ENCODE peak calls at places on chromosomes 3 and 15, in nine cellular contexts. One of them, this sample, is unnamed.

GRCh38 chr3:126180477-126181397 is at the start of gene ALDH1L1:
- DNase-seq in fibroblast of the conjunctiva: peak; percentile 22
- DNase-seq in psoas muscle: peak; percentile 96
- DNase-seq in endodermal cell: peak; percentile 92
- DNase-seq in CD8-positive, alpha-beta T cell: no peak
- DNase-seq in SK-N-DZ: peak; percentile 23
- DNase-seq in anterior cingulate cortex: peak; percentile 81
- DNase-seq in NCI-H345: peak; percentile 22
- DNase-seq in stimulated activated naive B cell treated with anti-CD40 and anti-IgM and Interleukin-4, amounts not matched to agents 10 μg/mL and 1 μg/mL and 100 μg/mL, for 72 hours: no peak
- DNase-seq in this sample: peak; percentile 50

GRCh38 chr3:37741644-37742043 is 120.0 kb upstream of the CTDSPL start:
- DNase-seq in psoas muscle: peak; percentile 59
- DNase-seq in endodermal cell: no peak
- DNase-seq in NCI-H345: peak; percentile 29
- DNase-seq in anterior cingulate cortex: no peak
- DNase-seq in SK-N-DZ: peak; percentile 7
- DNase-seq in CD8-positive, alpha-beta T cell: no peak
- DNase-seq in stimulated activated naive B cell treated with anti-CD40 and anti-IgM and Interleukin-4, amounts not matched to agents 10 μg/mL and 1 μg/mL and 100 μg/mL, for 72 hours: no peak
- DNase-seq in fibroblast of the conjunctiva: no peak
- DNase-seq in this sample: no peak

GRCh38 chr3:71972031-71972430 is 187.1 kb upstream of the PROK2 start:
- DNase-seq in CD8-positive, alpha-beta T cell: no peak
- DNase-seq in fibroblast of the conjunctiva: no peak
- DNase-seq in SK-N-DZ: no peak
- DNase-seq in anterior cingulate cortex: no peak
- DNase-seq in endodermal cell: no peak
- DNase-seq in NCI-H345: peak; percentile 26
- DNase-seq in psoas muscle: no peak
- DNase-seq in stimulated activated naive B cell treated with anti-CD40 and anti-IgM and Interleukin-4, amounts not matched to agents 10 μg/mL and 1 μg/mL and 100 μg/mL, for 72 hours: no peak
- DNase-seq in this sample: no peak

GRCh38 chr3:158768881-158769518 is 32.9 kb upstream of the MFSD1 start:
- DNase-seq in CD8-positive, alpha-beta T cell: no peak
- DNase-seq in endodermal cell: no peak
- DNase-seq in SK-N-DZ: no peak
- DNase-seq in NCI-H345: no peak
- DNase-seq in stimulated activated naive B cell treated with anti-CD40 and anti-IgM and Interleukin-4, amounts not matched to agents 10 μg/mL and 1 μg/mL and 100 μg/mL, for 72 hours: no peak
- DNase-seq in anterior cingulate cortex: no peak
- DNase-seq in fibroblast of the conjunctiva: peak; percentile 76
- DNase-seq in psoas muscle: no peak
- DNase-seq in this sample: no peak

GRCh38 chr15:76582550-76582949 is 246.0 kb downstream of the ISL2 start:
- DNase-seq in endodermal cell: no peak
- DNase-seq in NCI-H345: no peak
- DNase-seq in stimulated activated naive B cell treated with anti-CD40 and anti-IgM and Interleukin-4, amounts not matched to agents 10 μg/mL and 1 μg/mL and 100 μg/mL, for 72 hours: no peak
- DNase-seq in fibroblast of the conjunctiva: no peak
- DNase-seq in anterior cingulate cortex: no peak
- DNase-seq in SK-N-DZ: no peak
- DNase-seq in psoas muscle: no peak
- DNase-seq in CD8-positive, alpha-beta T cell: no peak
- DNase-seq in this sample: no peak

GRCh38 chr3:188861847-188862740 is 309.7 kb upstream of the TPRG1 start:
- DNase-seq in psoas muscle: no peak
- DNase-seq in stimulated activated naive B cell treated with anti-CD40 and anti-IgM and Interleukin-4, amounts not matched to agents 10 μg/mL and 1 μg/mL and 100 μg/mL, for 72 hours: no peak
- DNase-seq in NCI-H345: no peak
- DNase-seq in anterior cingulate cortex: no peak
- DNase-seq in CD8-positive, alpha-beta T cell: no peak
- DNase-seq in fibroblast of the conjunctiva: no peak
- DNase-seq in endodermal cell: no peak
- DNase-seq in SK-N-DZ: no peak
- DNase-seq in this sample: no peak

GRCh38 chr15:100248236-100248635 is 93.5 kb downstream of the ADAMTS17 start:
- DNase-seq in endodermal cell: peak; percentile 11
- DNase-seq in fibroblast of the conjunctiva: no peak
- DNase-seq in anterior cingulate cortex: no peak
- DNase-seq in stimulated activated naive B cell treated with anti-CD40 and anti-IgM and Interleukin-4, amounts not matched to agents 10 μg/mL and 1 μg/mL and 100 μg/mL, for 72 hours: no peak
- DNase-seq in SK-N-DZ: no peak
- DNase-seq in NCI-H345: no peak
- DNase-seq in CD8-positive, alpha-beta T cell: no peak
- DNase-seq in psoas muscle: no peak
- DNase-seq in this sample: no peak

GRCh38 chr3:182327196-182327681 is 466.1 kb upstream of the ATP11B start:
- DNase-seq in endodermal cell: peak; percentile 51
- DNase-seq in CD8-positive, alpha-beta T cell: no peak
- DNase-seq in NCI-H345: no peak
- DNase-seq in fibroblast of the conjunctiva: no peak
- DNase-seq in SK-N-DZ: no peak
- DNase-seq in psoas muscle: no peak
- DNase-seq in stimulated activated naive B cell treated with anti-CD40 and anti-IgM and Interleukin-4, amounts not matched to agents 10 μg/mL and 1 μg/mL and 100 μg/mL, for 72 hours: no peak
- DNase-seq in anterior cingulate cortex: no peak
- DNase-seq in this sample: no peak

GRCh38 chr15:71790081-71790480 is 20.3 kb upstream of the NR2E3 start:
- DNase-seq in endodermal cell: peak; percentile 44
- DNase-seq in SK-N-DZ: no peak
- DNase-seq in anterior cingulate cortex: no peak
- DNase-seq in CD8-positive, alpha-beta T cell: no peak
- DNase-seq in psoas muscle: no peak
- DNase-seq in stimulated activated naive B cell treated with anti-CD40 and anti-IgM and Interleukin-4, amounts not matched to agents 10 μg/mL and 1 μg/mL and 100 μg/mL, for 72 hours: no peak
- DNase-seq in NCI-H345: no peak
- DNase-seq in fibroblast of the conjunctiva: no peak
- DNase-seq in this sample: no peak

GRCh38 chr15:68047826-68048225 is 6.3 kb upstream of the PIAS1 start:
- DNase-seq in NCI-H345: no peak
- DNase-seq in stimulated activated naive B cell treated with anti-CD40 and anti-IgM and Interleukin-4, amounts not matched to agents 10 μg/mL and 1 μg/mL and 100 μg/mL, for 72 hours: no peak
- DNase-seq in SK-N-DZ: no peak
- DNase-seq in CD8-positive, alpha-beta T cell: no peak
- DNase-seq in anterior cingulate cortex: no peak
- DNase-seq in psoas muscle: no peak
- DNase-seq in endodermal cell: no peak
- DNase-seq in fibroblast of the conjunctiva: no peak
- DNase-seq in this sample: no peak

GRCh38 chr15:62392411-62392810 is 227.3 kb upstream of the C2CD4B start:
- DNase-seq in stimulated activated naive B cell treated with anti-CD40 and anti-IgM and Interleukin-4, amounts not matched to agents 10 μg/mL and 1 μg/mL and 100 μg/mL, for 72 hours: no peak
- DNase-seq in CD8-positive, alpha-beta T cell: no peak
- DNase-seq in endodermal cell: peak; percentile 74
- DNase-seq in fibroblast of the conjunctiva: no peak
- DNase-seq in NCI-H345: no peak
- DNase-seq in anterior cingulate cortex: no peak
- DNase-seq in SK-N-DZ: no peak
- DNase-seq in psoas muscle: peak; percentile 68
- DNase-seq in this sample: no peak

GRCh38 chr3:159028706-159029105 is 226.9 kb downstream of the MFSD1 start:
- DNase-seq in fibroblast of the conjunctiva: no peak
- DNase-seq in anterior cingulate cortex: no peak
- DNase-seq in NCI-H345: no peak
- DNase-seq in CD8-positive, alpha-beta T cell: no peak
- DNase-seq in endodermal cell: no peak
- DNase-seq in psoas muscle: no peak
- DNase-seq in SK-N-DZ: no peak
- DNase-seq in stimulated activated naive B cell treated with anti-CD40 and anti-IgM and Interleukin-4, amounts not matched to agents 10 μg/mL and 1 μg/mL and 100 μg/mL, for 72 hours: no peak
- DNase-seq in this sample: no peak

GRCh38 chr3:196641278-196642058 is 2.0 kb downstream of the NRROS start:
- DNase-seq in stimulated activated naive B cell treated with anti-CD40 and anti-IgM and Interleukin-4, amounts not matched to agents 10 μg/mL and 1 μg/mL and 100 μg/mL, for 72 hours: peak; percentile 53
- DNase-seq in NCI-H345: no peak
- DNase-seq in fibroblast of the conjunctiva: no peak
- DNase-seq in SK-N-DZ: no peak
- DNase-seq in CD8-positive, alpha-beta T cell: no peak
- DNase-seq in psoas muscle: no peak
- DNase-seq in anterior cingulate cortex: no peak
- DNase-seq in endodermal cell: no peak
- DNase-seq in this sample: no peak

GRCh38 chr3:152257246-152258074 is 11.3 kb upstream of the MBNL1 start:
- DNase-seq in fibroblast of the conjunctiva: no peak
- DNase-seq in endodermal cell: no peak
- DNase-seq in NCI-H345: no peak
- DNase-seq in anterior cingulate cortex: no peak
- DNase-seq in psoas muscle: no peak
- DNase-seq in SK-N-DZ: no peak
- DNase-seq in stimulated activated naive B cell treated with anti-CD40 and anti-IgM and Interleukin-4, amounts not matched to agents 10 μg/mL and 1 μg/mL and 100 μg/mL, for 72 hours: no peak
- DNase-seq in CD8-positive, alpha-beta T cell: no peak
- DNase-seq in this sample: no peak

GRCh38 chr3:152682477-152682876 is 152.5 kb upstream of the P2RY1 start:
- DNase-seq in anterior cingulate cortex: no peak
- DNase-seq in SK-N-DZ: no peak
- DNase-seq in fibroblast of the conjunctiva: no peak
- DNase-seq in endodermal cell: no peak
- DNase-seq in psoas muscle: no peak
- DNase-seq in NCI-H345: no peak
- DNase-seq in CD8-positive, alpha-beta T cell: no peak
- DNase-seq in stimulated activated naive B cell treated with anti-CD40 and anti-IgM and Interleukin-4, amounts not matched to agents 10 μg/mL and 1 μg/mL and 100 μg/mL, for 72 hours: no peak
- DNase-seq in this sample: no peak

GRCh38 chr3:172221550-172221949 is 182.2 kb downstream of the FNDC3B start:
- DNase-seq in CD8-positive, alpha-beta T cell: no peak
- DNase-seq in endodermal cell: no peak
- DNase-seq in psoas muscle: no peak
- DNase-seq in SK-N-DZ: no peak
- DNase-seq in anterior cingulate cortex: no peak
- DNase-seq in NCI-H345: no peak
- DNase-seq in stimulated activated naive B cell treated with anti-CD40 and anti-IgM and Interleukin-4, amounts not matched to agents 10 μg/mL and 1 μg/mL and 100 μg/mL, for 72 hours: no peak
- DNase-seq in fibroblast of the conjunctiva: no peak
- DNase-seq in this sample: no peak

GRCh38 chr3:10457560-10457959 is 47.8 kb downstream of the ATP2B2 start:
- DNase-seq in stimulated activated naive B cell treated with anti-CD40 and anti-IgM and Interleukin-4, amounts not matched to agents 10 μg/mL and 1 μg/mL and 100 μg/mL, for 72 hours: no peak
- DNase-seq in psoas muscle: no peak
- DNase-seq in SK-N-DZ: no peak
- DNase-seq in fibroblast of the conjunctiva: no peak
- DNase-seq in endodermal cell: no peak
- DNase-seq in CD8-positive, alpha-beta T cell: no peak
- DNase-seq in anterior cingulate cortex: no peak
- DNase-seq in NCI-H345: no peak
- DNase-seq in this sample: no peak

GRCh38 chr3:7568526-7569184 is 707.7 kb downstream of the GRM7 start:
- DNase-seq in SK-N-DZ: no peak
- DNase-seq in NCI-H345: no peak
- DNase-seq in endodermal cell: no peak
- DNase-seq in stimulated activated naive B cell treated with anti-CD40 and anti-IgM and Interleukin-4, amounts not matched to agents 10 μg/mL and 1 μg/mL and 100 μg/mL, for 72 hours: no peak
- DNase-seq in CD8-positive, alpha-beta T cell: no peak
- DNase-seq in psoas muscle: no peak
- DNase-seq in anterior cingulate cortex: no peak
- DNase-seq in fibroblast of the conjunctiva: no peak
- DNase-seq in this sample: no peak

GRCh38 chr3:12394516-12395271 is 89.6 kb upstream of the TSEN2 start:
- DNase-seq in psoas muscle: no peak
- DNase-seq in anterior cingulate cortex: no peak
- DNase-seq in stimulated activated naive B cell treated with anti-CD40 and anti-IgM and Interleukin-4, amounts not matched to agents 10 μg/mL and 1 μg/mL and 100 μg/mL, for 72 hours: no peak
- DNase-seq in fibroblast of the conjunctiva: no peak
- DNase-seq in CD8-positive, alpha-beta T cell: no peak
- DNase-seq in endodermal cell: no peak
- DNase-seq in NCI-H345: no peak
- DNase-seq in SK-N-DZ: no peak
- DNase-seq in this sample: no peak

GRCh38 chr3:16467368-16467767 is 46.1 kb downstream of the RFTN1 start:
- DNase-seq in endodermal cell: no peak
- DNase-seq in anterior cingulate cortex: no peak
- DNase-seq in SK-N-DZ: no peak
- DNase-seq in fibroblast of the conjunctiva: no peak
- DNase-seq in NCI-H345: no peak
- DNase-seq in CD8-positive, alpha-beta T cell: no peak
- DNase-seq in psoas muscle: no peak
- DNase-seq in stimulated activated naive B cell treated with anti-CD40 and anti-IgM and Interleukin-4, amounts not matched to agents 10 μg/mL and 1 μg/mL and 100 μg/mL, for 72 hours: peak; percentile 70
- DNase-seq in this sample: no peak

GRCh38 chr3:71511037-71511436 is 72.5 kb downstream of the FOXP1 start:
- DNase-seq in stimulated activated naive B cell treated with anti-CD40 and anti-IgM and Interleukin-4, amounts not matched to agents 10 μg/mL and 1 μg/mL and 100 μg/mL, for 72 hours: no peak
- DNase-seq in endodermal cell: peak; percentile 71
- DNase-seq in NCI-H345: no peak
- DNase-seq in psoas muscle: no peak
- DNase-seq in fibroblast of the conjunctiva: peak; percentile 21
- DNase-seq in anterior cingulate cortex: no peak
- DNase-seq in CD8-positive, alpha-beta T cell: no peak
- DNase-seq in SK-N-DZ: no peak
- DNase-seq in this sample: no peak

GRCh38 chr3:158961911-158962310 is 160.1 kb downstream of the MFSD1 start:
- DNase-seq in fibroblast of the conjunctiva: no peak
- DNase-seq in endodermal cell: no peak
- DNase-seq in stimulated activated naive B cell treated with anti-CD40 and anti-IgM and Interleukin-4, amounts not matched to agents 10 μg/mL and 1 μg/mL and 100 μg/mL, for 72 hours: no peak
- DNase-seq in CD8-positive, alpha-beta T cell: no peak
- DNase-seq in psoas muscle: no peak
- DNase-seq in SK-N-DZ: no peak
- DNase-seq in anterior cingulate cortex: no peak
- DNase-seq in NCI-H345: peak; percentile 16
- DNase-seq in this sample: no peak

GRCh38 chr3:56919137-56919796 is 117.5 kb upstream of the ARHGEF3 start:
- DNase-seq in SK-N-DZ: no peak
- DNase-seq in stimulated activated naive B cell treated with anti-CD40 and anti-IgM and Interleukin-4, amounts not matched to agents 10 μg/mL and 1 μg/mL and 100 μg/mL, for 72 hours: no peak
- DNase-seq in NCI-H345: no peak
- DNase-seq in fibroblast of the conjunctiva: no peak
- DNase-seq in psoas muscle: no peak
- DNase-seq in anterior cingulate cortex: no peak
- DNase-seq in CD8-positive, alpha-beta T cell: no peak
- DNase-seq in endodermal cell: no peak
- DNase-seq in this sample: no peak

GRCh38 chr15:28981351-28981720 is 95.6 kb downstream of the APBA2 start:
- DNase-seq in NCI-H345: no peak
- DNase-seq in psoas muscle: no peak
- DNase-seq in endodermal cell: no peak
- DNase-seq in anterior cingulate cortex: no peak
- DNase-seq in stimulated activated naive B cell treated with anti-CD40 and anti-IgM and Interleukin-4, amounts not matched to agents 10 μg/mL and 1 μg/mL and 100 μg/mL, for 72 hours: no peak
- DNase-seq in SK-N-DZ: no peak
- DNase-seq in CD8-positive, alpha-beta T cell: no peak
- DNase-seq in fibroblast of the conjunctiva: no peak
- DNase-seq in this sample: no peak

GRCh38 chr3:27559835-27560234 is 75.7 kb upstream of the SLC4A7 start:
- DNase-seq in endodermal cell: no peak
- DNase-seq in psoas muscle: peak; percentile 72
- DNase-seq in CD8-positive, alpha-beta T cell: no peak
- DNase-seq in anterior cingulate cortex: no peak
- DNase-seq in SK-N-DZ: peak; percentile 12
- DNase-seq in NCI-H345: no peak
- DNase-seq in stimulated activated naive B cell treated with anti-CD40 and anti-IgM and Interleukin-4, amounts not matched to agents 10 μg/mL and 1 μg/mL and 100 μg/mL, for 72 hours: no peak
- DNase-seq in fibroblast of the conjunctiva: peak; percentile 49
- DNase-seq in this sample: no peak

GRCh38 chr15:60523056-60523455 is 44.1 kb upstream of the ICE2 start:
- DNase-seq in stimulated activated naive B cell treated with anti-CD40 and anti-IgM and Interleukin-4, amounts not matched to agents 10 μg/mL and 1 μg/mL and 100 μg/mL, for 72 hours: no peak
- DNase-seq in SK-N-DZ: no peak
- DNase-seq in endodermal cell: no peak
- DNase-seq in fibroblast of the conjunctiva: no peak
- DNase-seq in anterior cingulate cortex: no peak
- DNase-seq in CD8-positive, alpha-beta T cell: no peak
- DNase-seq in NCI-H345: no peak
- DNase-seq in psoas muscle: no peak
- DNase-seq in this sample: no peak

GRCh38 chr15:56042982-56043980 is 49.9 kb upstream of the NEDD4 start:
- DNase-seq in psoas muscle: no peak
- DNase-seq in anterior cingulate cortex: no peak
- DNase-seq in stimulated activated naive B cell treated with anti-CD40 and anti-IgM and Interleukin-4, amounts not matched to agents 10 μg/mL and 1 μg/mL and 100 μg/mL, for 72 hours: peak; percentile 27
- DNase-seq in endodermal cell: no peak
- DNase-seq in NCI-H345: no peak
- DNase-seq in SK-N-DZ: no peak
- DNase-seq in fibroblast of the conjunctiva: no peak
- DNase-seq in CD8-positive, alpha-beta T cell: peak; percentile 55
- DNase-seq in this sample: no peak

GRCh38 chr3:179613807-179614206 is 9.2 kb downstream of the NDUFB5 start:
- DNase-seq in anterior cingulate cortex: no peak
- DNase-seq in SK-N-DZ: no peak
- DNase-seq in fibroblast of the conjunctiva: no peak
- DNase-seq in stimulated activated naive B cell treated with anti-CD40 and anti-IgM and Interleukin-4, amounts not matched to agents 10 μg/mL and 1 μg/mL and 100 μg/mL, for 72 hours: no peak
- DNase-seq in psoas muscle: no peak
- DNase-seq in CD8-positive, alpha-beta T cell: no peak
- DNase-seq in endodermal cell: no peak
- DNase-seq in NCI-H345: no peak
- DNase-seq in this sample: no peak

GRCh38 chr15:50233192-50233736 is 32.3 kb downstream of the HDC start:
- DNase-seq in anterior cingulate cortex: no peak
- DNase-seq in NCI-H345: no peak
- DNase-seq in SK-N-DZ: no peak
- DNase-seq in stimulated activated naive B cell treated with anti-CD40 and anti-IgM and Interleukin-4, amounts not matched to agents 10 μg/mL and 1 μg/mL and 100 μg/mL, for 72 hours: no peak
- DNase-seq in fibroblast of the conjunctiva: no peak
- DNase-seq in psoas muscle: no peak
- DNase-seq in endodermal cell: no peak
- DNase-seq in CD8-positive, alpha-beta T cell: no peak
- DNase-seq in this sample: no peak

GRCh38 chr3:57545636-57546268 is 1.6 kb upstream of the DNAH12 start:
- DNase-seq in NCI-H345: no peak
- DNase-seq in fibroblast of the conjunctiva: no peak
- DNase-seq in endodermal cell: no peak
- DNase-seq in anterior cingulate cortex: no peak
- DNase-seq in CD8-positive, alpha-beta T cell: no peak
- DNase-seq in stimulated activated naive B cell treated with anti-CD40 and anti-IgM and Interleukin-4, amounts not matched to agents 10 μg/mL and 1 μg/mL and 100 μg/mL, for 72 hours: no peak
- DNase-seq in psoas muscle: no peak
- DNase-seq in SK-N-DZ: no peak
- DNase-seq in this sample: no peak

GRCh38 chr15:40845511-40846284 is 1.9 kb downstream of the SPINT1 start:
- DNase-seq in stimulated activated naive B cell treated with anti-CD40 and anti-IgM and Interleukin-4, amounts not matched to agents 10 μg/mL and 1 μg/mL and 100 μg/mL, for 72 hours: no peak
- DNase-seq in endodermal cell: peak; percentile 80
- DNase-seq in fibroblast of the conjunctiva: no peak
- DNase-seq in anterior cingulate cortex: no peak
- DNase-seq in SK-N-DZ: no peak
- DNase-seq in psoas muscle: no peak
- DNase-seq in CD8-positive, alpha-beta T cell: no peak
- DNase-seq in NCI-H345: peak; percentile 16
- DNase-seq in this sample: no peak

This sample was measured in NCI-H2171.